ENCODE peak calls at places on chromosomes 7 and 10, in nine cellular contexts. R is H7, D is ovary, V is WERI-Rb-1, K is GM23338, M is neuronal stem cell, T is tibial nerve, B is esophagus squamous epithelium, J is GM12865. F is an unnamed sample.

GRCh38 chr10:115830260-115830970 is 442.6 kb downstream of the GFRA1 start:
- DNase-seq in V (no peak), D (no peak), R (no peak), J (no peak), M (no peak), T (no peak), K (no peak), B (no peak), F (no peak)

GRCh38 chr7:157397751-157398691 is 61.2 kb downstream of the DNAJB6 start:
- DNase-seq in T (no peak), M (peak), D (no peak), V (peak), B (no peak), K (peak), J (no peak), R (peak), F (peak)

GRCh38 chr10:132907901-132908620 is 34.3 kb downstream of the CFAP46 start:
- DNase-seq in T (no peak), J (no peak), B (no peak), R (no peak), V (no peak), K (no peak), D (peak), M (no peak), F (no peak)

GRCh38 chr7:5426226-5426475 is 2.5 kb upstream of the TNRC18 start:
- DNase-seq in D (no peak), R (no peak), V (no peak), M (no peak), J (no peak), K (no peak), B (no peak), T (no peak), F (no peak)

GRCh38 chr7:1948377-1948796 is 278.3 kb downstream of the ELFN1 start:
- DNase-seq in J (no peak), R (no peak), M (no peak), K (no peak), D (peak), V (peak), T (no peak), B (no peak), F (no peak)

GRCh38 chr10:87674963-87675362 is 15.3 kb downstream of the PAPSS2 start:
- DNase-seq in J (no peak), D (no peak), R (no peak), V (no peak), K (no peak), T (no peak), B (no peak), M (no peak), F (no peak)

GRCh38 chr7:97819161-97819560 is 53.0 kb downstream of the ASNS start:
- DNase-seq in B (no peak), K (peak), D (no peak), R (no peak), T (no peak), M (no peak), J (no peak), V (no peak), F (no peak)

GRCh38 chr10:35420044-35420443 is 83.7 kb downstream of the CCNY start:
- DNase-seq in B (no peak), V (no peak), M (no peak), R (no peak), K (no peak), J (no peak), T (no peak), D (no peak), F (no peak)

GRCh38 chr7:37893359-37893758 is 23.3 kb downstream of the SFRP4 start:
- DNase-seq in T (no peak), V (no peak), M (no peak), K (no peak), J (no peak), B (no peak), D (no peak), R (no peak), F (no peak)

GRCh38 chr7:36366649-36367560 is 22.8 kb upstream of the ANLN start:
- DNase-seq in K (peak), D (peak), T (peak), J (peak), B (peak), R (peak), V (peak), M (peak), F (peak)

GRCh38 chr10:36681751-36682633 is 443.4 kb upstream of the ANKRD30A start:
- DNase-seq in M (no peak), B (no peak), K (peak), J (no peak), V (no peak), T (no peak), R (peak), D (no peak), F (no peak)

GRCh38 chr7:116443101-116443523 is 56.4 kb upstream of the CAV2 start:
- DNase-seq in V (no peak), D (no peak), T (no peak), M (no peak), K (no peak), B (no peak), J (no peak), R (no peak), F (no peak)

GRCh38 chr7:24965831-24966708 is 13.9 kb downstream of the OSBPL3 start:
- DNase-seq in V (peak), M (no peak), R (no peak), B (no peak), T (peak), J (peak), D (no peak), K (peak), F (peak)

GRCh38 chr7:135490783-135491182 is 19.1 kb downstream of the CNOT4 start:
- DNase-seq in D (no peak), M (no peak), V (no peak), R (no peak), K (no peak), B (no peak), T (no peak), J (no peak), F (no peak)

GRCh38 chr10:102300289-102300843 is 55.0 kb downstream of the GBF1 start:
- DNase-seq in R (no peak), K (no peak), J (no peak), T (no peak), V (no peak), B (no peak), M (no peak), D (no peak), F (no peak)

GRCh38 chr7:51850141-51850540 is 533.5 kb upstream of the COBL start:
- DNase-seq in R (no peak), M (no peak), V (peak), B (no peak), J (no peak), D (no peak), K (no peak), T (no peak), F (no peak)

GRCh38 chr10:132532784-132533560 is 4.6 kb upstream of the INPP5A start:
- DNase-seq in T (no peak), J (no peak), D (peak), K (no peak), V (no peak), R (no peak), B (no peak), M (no peak), F (no peak)

GRCh38 chr7:157527686-157528085 is 190.9 kb downstream of the DNAJB6 start:
- DNase-seq in M (no peak), J (no peak), B (no peak), R (no peak), D (no peak), K (no peak), V (peak), T (no peak), F (no peak)

GRCh38 chr7:75866497-75867389 is 12.1 kb upstream of the RHBDD2 start:
- DNase-seq in R (peak), M (peak), B (no peak), V (peak), T (peak), J (peak), K (peak), D (peak), F (peak)

GRCh38 chr7:42262907-42263466 is 26.0 kb upstream of the GLI3 start:
- DNase-seq in M (no peak), R (peak), J (no peak), D (no peak), T (no peak), K (peak), B (no peak), V (peak), F (no peak)
- H3K4me3 ChIP-seq in M (no peak), R (no peak), J (no peak), D (no peak), T (no peak), K (no peak), B (no peak), V (no peak), F (no peak)

GRCh38 chr10:74645681-74646080 is 180.7 kb upstream of the KAT6B start:
- DNase-seq in D (no peak), V (no peak), K (no peak), R (no peak), M (no peak), T (no peak), B (no peak), J (no peak), F (no peak)

GRCh38 chr10:74650613-74651012 is 175.8 kb upstream of the KAT6B start:
- DNase-seq in M (no peak), J (no peak), B (no peak), K (no peak), T (no peak), V (no peak), R (no peak), D (no peak), F (no peak)

GRCh38 chr10:74652664-74653063 is 173.7 kb upstream of the KAT6B start:
- DNase-seq in B (no peak), K (no peak), D (no peak), R (no peak), M (no peak), T (no peak), J (no peak), V (no peak), F (no peak)

DNA sequence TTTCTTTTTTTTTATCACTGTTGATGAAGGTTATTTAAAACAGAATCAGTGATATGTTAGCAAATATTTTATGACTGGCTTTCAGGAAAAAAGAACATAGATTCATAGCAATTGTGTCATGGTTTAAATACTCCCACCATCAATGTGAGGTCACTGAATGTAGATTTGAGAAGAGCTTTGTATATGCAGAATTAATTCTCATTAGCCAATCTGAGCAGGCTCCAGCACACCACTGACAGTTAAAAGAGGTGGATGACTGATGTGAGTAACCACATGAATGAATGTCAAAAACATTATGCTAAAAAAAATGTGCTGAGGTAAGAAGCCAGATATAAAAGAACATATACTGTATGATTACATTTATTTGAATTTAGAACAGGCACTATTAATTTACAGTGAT is 174.8 kb upstream of the KAT6B start:
- DNase-seq in B (no peak), D (no peak), V (no peak), K (no peak), T (no peak), R (no peak), J (no peak), M (no peak), F (peak)
- H3K4me3 ChIP-seq in B (no peak), D (no peak), V (no peak), K (no peak), T (no peak), R (no peak), J (no peak), M (no peak), F (no peak)

DNA sequence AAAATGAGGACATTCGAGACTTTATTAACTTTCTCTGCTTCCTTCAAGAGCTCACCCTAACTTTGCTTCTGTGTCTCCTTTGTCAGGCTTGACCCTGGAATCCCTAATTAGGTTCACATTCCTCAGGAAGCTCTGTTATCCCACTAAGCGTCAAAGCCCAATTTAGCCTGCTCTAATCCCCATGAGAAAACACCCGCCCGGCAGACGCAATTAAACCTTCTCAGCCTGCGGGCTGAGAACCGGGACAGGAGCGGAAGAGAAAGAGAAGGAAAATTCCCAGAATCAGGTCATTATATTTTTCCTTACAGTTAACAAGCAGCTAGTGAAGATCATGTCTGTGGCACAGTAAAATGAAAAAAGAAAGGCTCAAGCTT is 93.0 kb downstream of the TNS3 start:
- DNase-seq in V (peak), J (no peak), B (no peak), D (no peak), K (peak), T (no peak), M (peak), R (peak), F (no peak)
- H3K4me3 ChIP-seq in V (no peak), J (no peak), B (no peak), D (no peak), K (no peak), T (no peak), M (no peak), R (no peak), F (no peak)

DNA sequence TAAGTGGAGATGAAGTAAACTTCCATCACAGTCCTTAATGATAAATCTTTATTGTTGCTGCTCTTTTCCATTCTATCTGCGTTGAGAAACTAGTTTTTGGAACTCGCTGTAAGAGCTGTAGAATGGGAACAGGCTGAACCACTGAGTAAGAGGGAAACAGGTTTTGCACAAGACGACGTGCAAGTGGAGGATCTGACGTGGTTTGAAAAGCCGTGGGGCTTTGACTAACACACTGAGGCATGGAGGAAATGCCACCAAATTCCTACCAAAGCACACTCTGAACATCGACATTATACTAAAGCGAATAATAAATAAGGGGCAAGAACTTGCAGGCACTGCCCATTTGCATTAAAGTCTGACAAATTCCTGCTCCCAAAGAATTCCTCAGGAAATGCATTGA is 160.6 kb downstream of the KLF6 start:
- DNase-seq in D (no peak), J (no peak), M (no peak), K (peak), R (no peak), V (no peak), B (no peak), T (no peak), F (no peak)
- H3K4me3 ChIP-seq in D (no peak), J (no peak), M (no peak), K (no peak), R (no peak), V (no peak), B (no peak), T (no peak), F (no peak)

GRCh38 chr10:7647062-7647664 is 19.6 kb downstream of the ITIH5 start:
- DNase-seq in R (no peak), K (no peak), M (no peak), D (no peak), V (no peak), J (no peak), B (no peak), T (no peak), F (no peak)

GRCh38 chr10:7649673-7650330 is 17.0 kb downstream of the ITIH5 start:
- DNase-seq in B (no peak), J (no peak), D (no peak), R (no peak), T (no peak), K (no peak), M (no peak), V (no peak), F (no peak)

GRCh38 chr10:7652121-7652520 is 14.6 kb downstream of the ITIH5 start:
- DNase-seq in B (no peak), J (no peak), K (no peak), M (no peak), V (no peak), R (no peak), T (no peak), D (no peak), F (no peak)
- H3K4me3 ChIP-seq in B (no peak), J (no peak), K (no peak), M (no peak), V (no peak), R (no peak), T (no peak), D (no peak), F (no peak)

GRCh38 chr10:89245802-89246201 is 5.8 kb downstream of the LIPA start:
- DNase-seq in D (no peak), J (peak), B (no peak), K (peak), V (no peak), M (no peak), T (no peak), R (no peak), F (no peak)

GRCh38 chr10:89238956-89239713 is 12.4 kb downstream of the LIPA start:
- DNase-seq in B (no peak), T (no peak), D (no peak), R (no peak), M (no peak), J (no peak), V (no peak), K (no peak), F (no peak)

GRCh38 chr10:89241491-89242339 is 9.9 kb downstream of the LIPA start:
- DNase-seq in V (no peak), M (no peak), R (no peak), J (peak), D (no peak), B (no peak), T (peak), K (no peak), F (no peak)

GRCh38 chr10:89242840-89243586 is 8.6 kb downstream of the LIPA start:
- DNase-seq in R (no peak), T (no peak), D (no peak), K (peak), V (no peak), B (no peak), M (no peak), J (peak), F (no peak)

GRCh38 chr10:89242340-89242680 is 9.3 kb downstream of the LIPA start:
- DNase-seq in J (peak), K (no peak), V (peak), T (no peak), D (no peak), B (no peak), M (no peak), R (no peak), F (peak)
- H3K4me3 ChIP-seq in J (no peak), K (no peak), V (no peak), T (no peak), D (no peak), B (no peak), M (no peak), R (no peak), F (no peak)

F was measured in Jurkat, Clone E6-1.